ENCODE peak calls at places on chromosomes 2 and 18, in eight cellular contexts. S is dorsolateral prefrontal cortex, X is transverse colon, D is tibial nerve, V is psoas muscle, A is upper lobe of left lung, Y is HCT116, Q is ovary. G is an unnamed sample.

GRCh38 chr2:153986488-153987229 is 114.9 kb downstream of the GALNT13 start:
- DNase-seq in Q (no peak), D (no peak), X (no peak), A (no peak), V (no peak), S (no peak), Y (peak), G (no peak)

GRCh38 chr2:138321458-138321857 is 180.1 kb upstream of the SPOPL start:
- DNase-seq in X (no peak), Y (no peak), S (no peak), D (no peak), V (no peak), A (no peak), Q (no peak), G (no peak)

GRCh38 chr2:86249176-86249842 is 50.1 kb downstream of the MRPL35 start:
- DNase-seq in V (no peak), A (no peak), Y (peak), X (no peak), S (no peak), Q (peak), D (no peak), G (peak)

GRCh38 chr18:8794133-8794986 is 89.0 kb downstream of the MTCL1 start:
- DNase-seq in Q (no peak), X (peak), A (no peak), V (no peak), S (no peak), Y (peak), D (no peak), G (peak)

GRCh38 chr2:102895386-102895785 is 133.6 kb downstream of the TMEM182 start:
- DNase-seq in V (no peak), Y (no peak), Q (no peak), S (no peak), D (no peak), A (no peak), X (no peak), G (no peak)

GRCh38 chr2:76448956-76449355 is 738.2 kb upstream of the GCFC2 start:
- DNase-seq in V (no peak), X (no peak), Q (no peak), Y (no peak), A (no peak), D (no peak), S (no peak), G (no peak)

GRCh38 chr18:497688-498087 is 2.8 kb downstream of the COLEC12 start:
- DNase-seq in A (no peak), S (no peak), Q (no peak), Y (no peak), V (no peak), X (no peak), D (no peak), G (no peak)

GRCh38 chr2:178523596-178524134 is 43.4 kb downstream of the PLEKHA3 start:
- DNase-seq in X (no peak), Q (no peak), Y (no peak), S (no peak), D (no peak), V (no peak), A (no peak), G (no peak)

GRCh38 chr2:8672940-8673339 is 8.9 kb upstream of the ID2 start:
- DNase-seq in Q (no peak), V (no peak), Y (no peak), A (no peak), D (no peak), X (no peak), S (no peak), G (no peak)

GRCh38 chr2:72937356-72937669 is 20.0 kb downstream of the EMX1 start:
- DNase-seq in D (no peak), V (peak), S (no peak), Y (no peak), A (no peak), X (no peak), Q (no peak), G (no peak)

GRCh38 chr18:33495278-33495677 is 54.8 kb upstream of the CCDC178 start:
- DNase-seq in Y (no peak), A (no peak), D (no peak), S (no peak), Q (no peak), X (no peak), V (no peak), G (peak)

GRCh38 chr2:133553251-133553650 is 15.0 kb downstream of the NCKAP5 start:
- DNase-seq in V (no peak), Y (no peak), Q (no peak), X (no peak), D (no peak), S (no peak), A (no peak), G (no peak)

GRCh38 chr2:53509827-53510785 is 257.5 kb upstream of the CHAC2 start:
- DNase-seq in X (no peak), D (no peak), A (peak), Q (no peak), S (no peak), Y (no peak), V (no peak), G (no peak)

GRCh38 chr2:100222844-100223243 is 80.5 kb upstream of the AFF3 start:
- DNase-seq in Q (no peak), Y (no peak), D (no peak), V (no peak), X (no peak), A (peak), S (no peak), G (no peak)

GRCh38 chr2:21667638-21668037 is 543.9 kb downstream of the TDRD15 start:
- DNase-seq in A (no peak), X (no peak), S (no peak), V (no peak), Q (no peak), Y (no peak), D (no peak), G (no peak)

GRCh38 chr2:133657591-133657990 is 89.3 kb upstream of the NCKAP5 start:
- DNase-seq in Y (no peak), Q (no peak), D (no peak), A (no peak), S (no peak), X (no peak), V (no peak), G (peak)

GRCh38 chr2:170715062-170715931 is at the start of gene SP5:
- DNase-seq in D (peak), A (peak), Q (peak), X (peak), S (no peak), Y (peak), V (peak), G (peak)

GRCh38 chr2:170713280-170714155 is 1.6 kb upstream of the SP5 start:
- DNase-seq in S (no peak), A (no peak), Y (no peak), X (peak), V (no peak), D (no peak), Q (no peak), G (no peak)

GRCh38 chr2:170712653-170713279 is 2.4 kb upstream of the SP5 start:
- DNase-seq in D (no peak), Q (no peak), X (no peak), V (no peak), Y (no peak), A (no peak), S (no peak), G (no peak)

GRCh38 chr2:170715932-170716777 is 1.0 kb downstream of the SP5 start:
- DNase-seq in Y (no peak), V (no peak), Q (no peak), S (no peak), D (no peak), A (no peak), X (peak), G (no peak)

DNA sequence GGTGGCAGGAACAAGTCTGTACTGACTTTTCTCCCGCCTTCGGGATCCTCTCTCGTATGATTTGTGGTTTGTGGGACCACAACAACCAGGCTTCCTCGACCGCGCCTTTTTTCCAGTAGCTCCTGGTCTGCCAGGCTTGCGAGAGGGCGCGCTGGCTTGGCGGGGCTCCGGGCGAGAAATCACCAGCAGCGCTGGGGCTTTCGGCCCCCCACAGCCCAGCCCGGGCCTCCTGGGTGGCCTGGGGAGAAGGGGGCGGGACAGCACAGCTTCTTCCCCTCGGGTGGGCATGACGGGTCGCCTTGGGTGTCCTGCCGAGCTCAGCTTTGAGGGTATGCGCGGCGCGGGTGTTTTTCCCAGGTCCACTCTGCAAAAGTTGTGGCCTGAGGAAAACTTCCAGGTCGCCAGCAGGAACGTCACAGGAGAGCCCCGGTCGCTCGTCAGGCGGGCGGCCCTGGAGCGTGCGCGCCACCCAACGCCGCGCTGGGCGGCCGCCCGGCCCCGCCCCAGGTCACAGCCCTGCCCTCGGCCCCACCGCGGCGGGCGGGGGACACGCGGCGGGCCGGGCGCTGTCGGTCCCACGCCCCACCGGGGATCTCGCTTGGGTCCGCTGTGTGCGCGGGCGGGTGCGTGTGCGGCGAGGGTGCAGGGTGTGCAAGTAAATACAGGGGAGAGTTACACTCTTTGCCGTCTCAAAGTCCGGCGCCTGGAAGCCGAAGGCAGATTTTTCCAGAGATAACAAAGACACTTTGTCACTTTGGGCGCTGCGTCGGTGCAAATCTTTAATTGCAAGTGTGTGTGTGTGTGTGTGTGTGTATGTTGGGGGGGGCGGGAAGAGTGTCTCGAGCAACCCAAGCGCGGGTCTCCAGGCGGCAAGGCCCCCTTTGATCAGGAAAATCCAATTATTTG is 728 bp upstream of the SP5 start:
- DNase-seq in S (no peak), V (peak), X (peak), Y (no peak), D (peak), Q (no peak), A (peak), G (no peak)
- TF ChIP-seq CTCF in S (no peak), V (no peak), X (no peak), Y (no peak), D (no peak), Q (no peak), A (peak), G (no peak)

GRCh38 chr2:209525336-209525735 is 101.5 kb downstream of the MAP2 start:
- DNase-seq in D (no peak), X (no peak), Y (no peak), Q (no peak), S (no peak), V (no peak), A (no peak), G (no peak)
- H3K4me3 ChIP-seq in D (no peak), X (no peak), Y (no peak), Q (no peak), S (no peak), V (no peak), A (no peak), G (no peak)

GRCh38 chr2:104523921-104524320 is 330.0 kb upstream of the POU3F3 start:
- DNase-seq in V (no peak), Q (no peak), Y (no peak), X (no peak), A (no peak), S (no peak), D (no peak), G (no peak)

GRCh38 chr2:104528101-104528500 is 325.8 kb upstream of the POU3F3 start:
- DNase-seq in S (no peak), X (no peak), V (no peak), D (no peak), Q (no peak), A (no peak), Y (no peak), G (no peak)
- TF ChIP-seq CTCF in S (no peak), X (no peak), V (no peak), D (no peak), Q (no peak), A (no peak), Y (no peak), G (no peak)

DNA sequence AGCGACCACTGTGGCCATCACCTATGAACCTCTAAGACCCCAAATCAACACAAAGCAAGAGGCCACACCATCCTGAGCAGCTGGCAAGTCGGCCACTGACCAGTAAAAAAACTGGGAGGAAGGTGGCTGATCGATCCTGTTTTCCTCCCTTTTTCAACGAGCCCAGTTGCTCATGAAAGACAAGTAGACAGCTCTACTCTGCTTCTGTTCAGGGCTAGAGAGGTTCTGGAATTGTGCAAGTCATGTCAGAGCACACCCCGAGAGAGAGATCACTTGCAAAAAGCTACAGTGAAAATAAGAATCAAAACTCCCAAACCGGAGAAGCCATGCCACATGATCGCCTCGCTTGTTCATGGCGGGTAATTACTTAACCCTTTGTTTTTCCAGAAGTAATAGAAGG is 34.6 kb downstream of the ZNF516 start:
- DNase-seq in Y (no peak), V (no peak), Q (no peak), S (no peak), D (no peak), X (no peak), A (no peak), G (no peak)
- H3K4me3 ChIP-seq in Y (no peak), V (peak), Q (no peak), S (no peak), D (no peak), X (no peak), A (no peak), G (no peak)

G was measured in astrocyte of the cerebellum.